ENCODE peak calls at places on chromosomes 4 and X, in four cellular contexts. A is astrocyte of the spinal cord, H is ACHN, G is NCI-H1048. F is an unnamed sample.

GRCh38 chr4:123183308-123183707 is 213.3 kb upstream of the SPRY1 start:
- DNase-seq in A (no peak), H (no peak), G (no peak), F (no peak)

GRCh38 chr4:78784255-78784654 is 8.1 kb downstream of the BMP2K start:
- DNase-seq in G (no peak), A (peak; percentile 66), H (no peak), F (no peak)

GRCh38 chr4:186074189-186074588 is 5.2 kb downstream of the TLR3 start:
- DNase-seq in H (no peak), G (no peak), A (no peak), F (no peak)

GRCh38 chr4:149708513-149709175 is 107.0 kb downstream of the IQCM start:
- DNase-seq in G (no peak), H (no peak), A (peak; percentile 42), F (no peak)

GRCh38 chrX:153533041-153533565 is 15.7 kb downstream of the ATP2B3 start:
- DNase-seq in H (no peak), G (no peak), A (no peak), F (no peak)

GRCh38 chr4:52107745-52108144 is 56.6 kb downstream of the SPATA18 start:
- DNase-seq in A (no peak), H (no peak), G (no peak), F (peak; percentile 22)

GRCh38 chr4:76756416-76756815 is 141.5 kb downstream of the SOWAHB start:
- DNase-seq in H (no peak), A (no peak), G (no peak), F (no peak)

GRCh38 chr4:15451866-15452765 is 17.6 kb upstream of the CC2D2A start:
- DNase-seq in G (no peak), A (peak; percentile 97), H (peak; percentile 90), F (peak; percentile 28)

GRCh38 chr4:20684852-20685763 is 15.2 kb upstream of the PACRGL start:
- DNase-seq in A (peak; percentile 29), G (no peak), H (peak; percentile 33), F (peak; percentile 57)

GRCh38 chr4:127844605-127845116 is 36.0 kb upstream of the PLK4 start:
- DNase-seq in H (no peak), A (no peak), G (no peak), F (no peak)

GRCh38 chrX:129653985-129654651 is 638 bp downstream of the APLN start:
- DNase-seq in H (peak; percentile 8), A (no peak), G (no peak), F (peak; percentile 15)

GRCh38 chr4:168877779-168878491 is 132.1 kb downstream of the CBR4 start:
- DNase-seq in G (no peak), H (peak; percentile 53), A (no peak), F (peak; percentile 37)

GRCh38 chrX:150405006-150405405 is 41.9 kb downstream of the MAMLD1 start:
- DNase-seq in H (no peak), G (no peak), A (no peak), F (no peak)

GRCh38 chr4:137993232-137993631 is 248.9 kb downstream of the SLC7A11 start:
- DNase-seq in G (no peak), H (no peak), A (no peak), F (no peak)

GRCh38 chrX:108167211-108167872 is 75.8 kb downstream of the ATG4A start:
- DNase-seq in A (peak; percentile 57), G (no peak), H (peak; percentile 48), F (no peak)